ENCODE peak calls at places on chromosomes 12 and 14, in ten cellular contexts. One of them, this sample, is unnamed.

GRCh38 chr14:77155083-77155482 is 13.5 kb upstream of the ZDHHC22 start:
- DNase-seq in lower lobe of right lung: no peak
- DNase-seq in stimulated activated CD4-positive, alpha-beta T cell treated with anti-CD3 and anti-CD28 coated beads, Interleukin-1b, Interleukin-23, amount 100 ng/mL, for 4 hours: no peak
- DNase-seq in GDM1: no peak
- DNase-seq in WTC11: no peak
- DNase-seq in NCI-H226: no peak
- DNase-seq in mucosa of gallbladder: no peak
- DNase-seq in esophagus squamous epithelium: no peak
- DNase-seq in T-helper 2 cell: no peak
- DNase-seq in astrocyte of the spinal cord: no peak
- DNase-seq in this sample: no peak

GRCh38 chr12:105552056-105552455 is 221.6 kb downstream of the C12orf75 start:
- DNase-seq in NCI-H226: no peak
- DNase-seq in T-helper 2 cell: no peak
- DNase-seq in astrocyte of the spinal cord: no peak
- DNase-seq in esophagus squamous epithelium: no peak
- DNase-seq in stimulated activated CD4-positive, alpha-beta T cell treated with anti-CD3 and anti-CD28 coated beads, Interleukin-1b, Interleukin-23, amount 100 ng/mL, for 4 hours: no peak
- DNase-seq in WTC11: no peak
- DNase-seq in GDM1: no peak
- DNase-seq in lower lobe of right lung: no peak
- DNase-seq in mucosa of gallbladder: no peak
- DNase-seq in this sample: no peak

GRCh38 chr12:27898022-27898421 is 74.5 kb downstream of the PTHLH start:
- DNase-seq in stimulated activated CD4-positive, alpha-beta T cell treated with anti-CD3 and anti-CD28 coated beads, Interleukin-1b, Interleukin-23, amount 100 ng/mL, for 4 hours: no peak
- DNase-seq in lower lobe of right lung: no peak
- DNase-seq in mucosa of gallbladder: no peak
- DNase-seq in astrocyte of the spinal cord: no peak
- DNase-seq in GDM1: no peak
- DNase-seq in esophagus squamous epithelium: no peak
- DNase-seq in T-helper 2 cell: no peak
- DNase-seq in WTC11: no peak
- DNase-seq in NCI-H226: no peak
- DNase-seq in this sample: no peak

GRCh38 chr12:27822076-27822712 is 42.2 kb upstream of the MANSC4 start:
- DNase-seq in astrocyte of the spinal cord: peak
- DNase-seq in WTC11: no peak
- DNase-seq in mucosa of gallbladder: no peak
- DNase-seq in T-helper 2 cell: peak
- DNase-seq in esophagus squamous epithelium: no peak
- DNase-seq in GDM1: no peak
- DNase-seq in lower lobe of right lung: no peak
- DNase-seq in stimulated activated CD4-positive, alpha-beta T cell treated with anti-CD3 and anti-CD28 coated beads, Interleukin-1b, Interleukin-23, amount 100 ng/mL, for 4 hours: peak
- DNase-seq in NCI-H226: peak
- DNase-seq in this sample: peak

GRCh38 chr14:105337966-105338365 is 23.4 kb downstream of the PACS2 start:
- DNase-seq in NCI-H226: no peak
- DNase-seq in stimulated activated CD4-positive, alpha-beta T cell treated with anti-CD3 and anti-CD28 coated beads, Interleukin-1b, Interleukin-23, amount 100 ng/mL, for 4 hours: no peak
- DNase-seq in esophagus squamous epithelium: no peak
- DNase-seq in mucosa of gallbladder: no peak
- DNase-seq in astrocyte of the spinal cord: no peak
- DNase-seq in T-helper 2 cell: no peak
- DNase-seq in WTC11: no peak
- DNase-seq in GDM1: no peak
- DNase-seq in lower lobe of right lung: peak
- DNase-seq in this sample: no peak

GRCh38 chr12:104486943-104487819 is 30.4 kb downstream of the CHST11 start:
- DNase-seq in esophagus squamous epithelium: no peak
- DNase-seq in T-helper 2 cell: no peak
- DNase-seq in stimulated activated CD4-positive, alpha-beta T cell treated with anti-CD3 and anti-CD28 coated beads, Interleukin-1b, Interleukin-23, amount 100 ng/mL, for 4 hours: no peak
- DNase-seq in mucosa of gallbladder: no peak
- DNase-seq in WTC11: no peak
- DNase-seq in lower lobe of right lung: no peak
- DNase-seq in astrocyte of the spinal cord: no peak
- DNase-seq in NCI-H226: no peak
- DNase-seq in GDM1: no peak
- DNase-seq in this sample: no peak

GRCh38 chr14:62098357-62098756 is 336.1 kb downstream of the SNAPC1 start:
- DNase-seq in stimulated activated CD4-positive, alpha-beta T cell treated with anti-CD3 and anti-CD28 coated beads, Interleukin-1b, Interleukin-23, amount 100 ng/mL, for 4 hours: no peak
- DNase-seq in esophagus squamous epithelium: no peak
- DNase-seq in lower lobe of right lung: no peak
- DNase-seq in mucosa of gallbladder: no peak
- DNase-seq in T-helper 2 cell: no peak
- DNase-seq in WTC11: no peak
- DNase-seq in GDM1: no peak
- DNase-seq in astrocyte of the spinal cord: no peak
- DNase-seq in NCI-H226: no peak
- DNase-seq in this sample: no peak

GRCh38 chr14:99996951-99997571 is 68.2 kb upstream of the EVL start:
- DNase-seq in T-helper 2 cell: no peak
- DNase-seq in GDM1: no peak
- DNase-seq in astrocyte of the spinal cord: no peak
- DNase-seq in WTC11: no peak
- DNase-seq in esophagus squamous epithelium: no peak
- DNase-seq in lower lobe of right lung: no peak
- DNase-seq in stimulated activated CD4-positive, alpha-beta T cell treated with anti-CD3 and anti-CD28 coated beads, Interleukin-1b, Interleukin-23, amount 100 ng/mL, for 4 hours: no peak
- DNase-seq in mucosa of gallbladder: no peak
- DNase-seq in NCI-H226: peak
- DNase-seq in this sample: peak

GRCh38 chr12:94175763-94176660 is 27.6 kb downstream of the PLXNC1 start:
- DNase-seq in astrocyte of the spinal cord: no peak
- DNase-seq in T-helper 2 cell: no peak
- DNase-seq in esophagus squamous epithelium: no peak
- DNase-seq in lower lobe of right lung: no peak
- DNase-seq in WTC11: no peak
- DNase-seq in GDM1: no peak
- DNase-seq in NCI-H226: peak
- DNase-seq in stimulated activated CD4-positive, alpha-beta T cell treated with anti-CD3 and anti-CD28 coated beads, Interleukin-1b, Interleukin-23, amount 100 ng/mL, for 4 hours: no peak
- DNase-seq in mucosa of gallbladder: no peak
- DNase-seq in this sample: peak

GRCh38 chr14:37172024-37172869 is at the start of gene SLC25A21:
- DNase-seq in astrocyte of the spinal cord: peak
- DNase-seq in NCI-H226: peak
- DNase-seq in T-helper 2 cell: no peak
- DNase-seq in lower lobe of right lung: peak
- DNase-seq in stimulated activated CD4-positive, alpha-beta T cell treated with anti-CD3 and anti-CD28 coated beads, Interleukin-1b, Interleukin-23, amount 100 ng/mL, for 4 hours: no peak
- DNase-seq in GDM1: no peak
- DNase-seq in WTC11: peak
- DNase-seq in mucosa of gallbladder: peak
- DNase-seq in esophagus squamous epithelium: no peak
- DNase-seq in this sample: peak

GRCh38 chr14:76473381-76474263 is 97.7 kb downstream of the ESRRB start:
- DNase-seq in GDM1: no peak
- DNase-seq in WTC11: peak
- DNase-seq in NCI-H226: no peak
- DNase-seq in lower lobe of right lung: no peak
- DNase-seq in T-helper 2 cell: no peak
- DNase-seq in mucosa of gallbladder: no peak
- DNase-seq in esophagus squamous epithelium: no peak
- DNase-seq in astrocyte of the spinal cord: peak
- DNase-seq in stimulated activated CD4-positive, alpha-beta T cell treated with anti-CD3 and anti-CD28 coated beads, Interleukin-1b, Interleukin-23, amount 100 ng/mL, for 4 hours: no peak
- DNase-seq in this sample: peak

GRCh38 chr12:95096852-95097251 is 23.4 kb upstream of the NR2C1 start:
- DNase-seq in NCI-H226: peak
- DNase-seq in WTC11: no peak
- DNase-seq in astrocyte of the spinal cord: peak
- DNase-seq in mucosa of gallbladder: peak
- DNase-seq in GDM1: no peak
- DNase-seq in T-helper 2 cell: no peak
- DNase-seq in esophagus squamous epithelium: no peak
- DNase-seq in stimulated activated CD4-positive, alpha-beta T cell treated with anti-CD3 and anti-CD28 coated beads, Interleukin-1b, Interleukin-23, amount 100 ng/mL, for 4 hours: no peak
- DNase-seq in lower lobe of right lung: no peak
- DNase-seq in this sample: no peak

GRCh38 chr14:66043921-66044320 is 442.2 kb upstream of the CCDC196 start:
- DNase-seq in mucosa of gallbladder: no peak
- DNase-seq in T-helper 2 cell: no peak
- DNase-seq in GDM1: no peak
- DNase-seq in astrocyte of the spinal cord: no peak
- DNase-seq in NCI-H226: peak
- DNase-seq in lower lobe of right lung: no peak
- DNase-seq in esophagus squamous epithelium: no peak
- DNase-seq in stimulated activated CD4-positive, alpha-beta T cell treated with anti-CD3 and anti-CD28 coated beads, Interleukin-1b, Interleukin-23, amount 100 ng/mL, for 4 hours: no peak
- DNase-seq in WTC11: no peak
- DNase-seq in this sample: peak

GRCh38 chr14:92404938-92405337 is 82.0 kb downstream of the SLC24A4 start:
- DNase-seq in astrocyte of the spinal cord: no peak
- DNase-seq in GDM1: no peak
- DNase-seq in lower lobe of right lung: no peak
- DNase-seq in T-helper 2 cell: no peak
- DNase-seq in mucosa of gallbladder: no peak
- DNase-seq in esophagus squamous epithelium: no peak
- DNase-seq in WTC11: no peak
- DNase-seq in stimulated activated CD4-positive, alpha-beta T cell treated with anti-CD3 and anti-CD28 coated beads, Interleukin-1b, Interleukin-23, amount 100 ng/mL, for 4 hours: no peak
- DNase-seq in NCI-H226: no peak
- DNase-seq in this sample: no peak

GRCh38 chr12:111792155-111792876 is 25.6 kb downstream of the ALDH2 start:
- DNase-seq in T-helper 2 cell: no peak
- DNase-seq in stimulated activated CD4-positive, alpha-beta T cell treated with anti-CD3 and anti-CD28 coated beads, Interleukin-1b, Interleukin-23, amount 100 ng/mL, for 4 hours: no peak
- DNase-seq in WTC11: no peak
- DNase-seq in lower lobe of right lung: no peak
- DNase-seq in esophagus squamous epithelium: no peak
- DNase-seq in NCI-H226: no peak
- DNase-seq in astrocyte of the spinal cord: no peak
- DNase-seq in GDM1: no peak
- DNase-seq in mucosa of gallbladder: peak
- DNase-seq in this sample: peak

GRCh38 chr14:61563162-61563511 is 132.2 kb upstream of the HIF1A start:
- DNase-seq in T-helper 2 cell: no peak
- DNase-seq in WTC11: no peak
- DNase-seq in stimulated activated CD4-positive, alpha-beta T cell treated with anti-CD3 and anti-CD28 coated beads, Interleukin-1b, Interleukin-23, amount 100 ng/mL, for 4 hours: no peak
- DNase-seq in lower lobe of right lung: no peak
- DNase-seq in astrocyte of the spinal cord: no peak
- DNase-seq in esophagus squamous epithelium: no peak
- DNase-seq in GDM1: no peak
- DNase-seq in mucosa of gallbladder: no peak
- DNase-seq in NCI-H226: no peak
- DNase-seq in this sample: no peak

GRCh38 chr12:121538699-121539061 is 42.1 kb downstream of the KDM2B start:
- DNase-seq in esophagus squamous epithelium: no peak
- DNase-seq in T-helper 2 cell: no peak
- DNase-seq in stimulated activated CD4-positive, alpha-beta T cell treated with anti-CD3 and anti-CD28 coated beads, Interleukin-1b, Interleukin-23, amount 100 ng/mL, for 4 hours: no peak
- DNase-seq in lower lobe of right lung: no peak
- DNase-seq in NCI-H226: peak
- DNase-seq in GDM1: no peak
- DNase-seq in WTC11: peak
- DNase-seq in astrocyte of the spinal cord: no peak
- DNase-seq in mucosa of gallbladder: no peak
- DNase-seq in this sample: no peak

GRCh38 chr12:93667672-93668071 is 9.5 kb upstream of the CRADD start:
- DNase-seq in stimulated activated CD4-positive, alpha-beta T cell treated with anti-CD3 and anti-CD28 coated beads, Interleukin-1b, Interleukin-23, amount 100 ng/mL, for 4 hours: no peak
- DNase-seq in mucosa of gallbladder: no peak
- DNase-seq in GDM1: no peak
- DNase-seq in esophagus squamous epithelium: no peak
- DNase-seq in NCI-H226: no peak
- DNase-seq in lower lobe of right lung: no peak
- DNase-seq in T-helper 2 cell: no peak
- DNase-seq in WTC11: no peak
- DNase-seq in astrocyte of the spinal cord: peak
- DNase-seq in this sample: no peak

GRCh38 chr14:97994020-97994531 is 1196.9 kb downstream of the VRK1 start:
- DNase-seq in lower lobe of right lung: no peak
- DNase-seq in GDM1: no peak
- DNase-seq in esophagus squamous epithelium: no peak
- DNase-seq in T-helper 2 cell: no peak
- DNase-seq in stimulated activated CD4-positive, alpha-beta T cell treated with anti-CD3 and anti-CD28 coated beads, Interleukin-1b, Interleukin-23, amount 100 ng/mL, for 4 hours: no peak
- DNase-seq in NCI-H226: no peak
- DNase-seq in mucosa of gallbladder: no peak
- DNase-seq in WTC11: no peak
- DNase-seq in astrocyte of the spinal cord: no peak
- DNase-seq in this sample: no peak

GRCh38 chr12:89756638-89757321 is 48.1 kb upstream of the ATP2B1 start:
- DNase-seq in lower lobe of right lung: no peak
- DNase-seq in GDM1: peak
- DNase-seq in stimulated activated CD4-positive, alpha-beta T cell treated with anti-CD3 and anti-CD28 coated beads, Interleukin-1b, Interleukin-23, amount 100 ng/mL, for 4 hours: peak
- DNase-seq in esophagus squamous epithelium: no peak
- DNase-seq in WTC11: no peak
- DNase-seq in T-helper 2 cell: no peak
- DNase-seq in NCI-H226: peak
- DNase-seq in astrocyte of the spinal cord: peak
- DNase-seq in mucosa of gallbladder: peak
- DNase-seq in this sample: peak

GRCh38 chr12:57340104-57340503 is 89.1 kb upstream of the STAC3 start:
- DNase-seq in NCI-H226: no peak
- DNase-seq in stimulated activated CD4-positive, alpha-beta T cell treated with anti-CD3 and anti-CD28 coated beads, Interleukin-1b, Interleukin-23, amount 100 ng/mL, for 4 hours: no peak
- DNase-seq in mucosa of gallbladder: peak
- DNase-seq in lower lobe of right lung: peak
- DNase-seq in GDM1: peak
- DNase-seq in WTC11: no peak
- DNase-seq in astrocyte of the spinal cord: peak
- DNase-seq in T-helper 2 cell: no peak
- DNase-seq in esophagus squamous epithelium: no peak
- DNase-seq in this sample: peak